ENCODE peak calls at places on chromosome 6, in seven cellular contexts. H, U, M, X, P, R and L are unnamed samples.

GRCh38 chr6:34473967-34474366 is 8.1 kb downstream of the PACSIN1 start:
- DNase-seq in U (no peak), H (no peak), M (no peak), R (no peak), P (no peak), X (no peak), L (no peak)

GRCh38 chr6:135182120-135182992 is 1.2 kb downstream of the MYB start:
- DNase-seq in X (no peak), M (no peak), U (no peak), H (peak), R (peak), P (no peak), L (peak)

GRCh38 chr6:41028618-41029486 is 10.2 kb downstream of the UNC5CL start:
- DNase-seq in H (no peak), R (peak), P (no peak), U (no peak), M (no peak), X (no peak), L (no peak)

GRCh38 chr6:63599243-63599642 is 27.0 kb downstream of the LOC128125822 start:
- DNase-seq in M (no peak), H (no peak), X (no peak), P (no peak), R (no peak), U (no peak), L (no peak)

GRCh38 chr6:80174931-80175572 is 68.6 kb downstream of the BCKDHB start:
- DNase-seq in H (no peak), P (no peak), M (no peak), U (no peak), R (peak), X (no peak), L (peak)

GRCh38 chr6:90605749-90606344 is 19.0 kb upstream of the MAP3K7 start:
- DNase-seq in X (no peak), U (no peak), R (no peak), H (no peak), P (no peak), M (no peak), L (no peak)

GRCh38 chr6:109055771-109056235 is 38.8 kb downstream of the SESN1 start:
- DNase-seq in R (peak), P (no peak), M (no peak), H (no peak), X (no peak), U (no peak), L (peak)

GRCh38 chr6:32424584-32424983 is 15.1 kb upstream of the HLA-DRA start:
- DNase-seq in R (no peak), M (no peak), H (no peak), P (no peak), X (no peak), U (no peak), L (no peak)

GRCh38 chr6:111938710-111939109 is 65.5 kb upstream of the FYN start:
- DNase-seq in R (peak), M (no peak), U (no peak), H (peak), X (no peak), P (no peak), L (peak)

GRCh38 chr6:155509743-155510475 is 54.3 kb upstream of the NOX3 start:
- DNase-seq in H (no peak), P (no peak), X (no peak), R (no peak), U (no peak), M (no peak), L (no peak)

GRCh38 chr6:93468291-93468690 is 48.9 kb upstream of the EPHA7 start:
- DNase-seq in P (no peak), X (no peak), M (no peak), H (no peak), R (peak), U (peak), L (peak)

GRCh38 chr6:44951253-44951656 is 376.9 kb upstream of the RUNX2 start:
- DNase-seq in M (no peak), R (no peak), U (no peak), P (no peak), X (no peak), H (no peak), L (no peak)

GRCh38 chr6:28896505-28897392 is 27.0 kb downstream of the TRIM27 start:
- DNase-seq in P (peak), X (peak), H (peak), M (no peak), R (peak), U (peak), L (peak)
- TF ChIP-seq CTCF in P (no peak), X (peak), H (peak), M (peak), R (peak), U (no peak), L (peak)

DNA sequence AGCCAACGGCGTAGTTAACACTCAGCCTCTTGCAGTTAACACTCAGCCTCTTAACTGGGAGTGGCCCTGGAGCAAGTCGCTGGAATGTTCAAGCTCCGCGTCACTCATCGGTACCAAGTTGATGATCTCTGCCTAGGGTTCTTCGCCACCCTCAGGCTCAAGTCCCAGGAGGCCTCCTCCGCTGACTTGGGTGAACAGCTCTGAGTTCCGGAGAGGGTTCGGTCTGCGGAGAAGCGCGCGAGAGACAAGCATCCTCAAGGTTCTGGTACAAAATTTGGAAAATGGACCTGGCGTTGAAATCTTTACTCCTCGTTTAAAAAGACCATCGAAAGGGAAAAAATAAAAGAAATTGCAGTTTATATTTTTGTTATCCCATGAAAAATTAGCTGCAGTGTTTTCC is 876 bp upstream of the DSP start:
- DNase-seq in X (peak), R (no peak), M (no peak), P (no peak), U (no peak), H (peak), L (no peak)
- H3K4me3 ChIP-seq in X (peak), R (no peak), M (peak), P (peak), U (peak), H (peak), L (peak)

DNA sequence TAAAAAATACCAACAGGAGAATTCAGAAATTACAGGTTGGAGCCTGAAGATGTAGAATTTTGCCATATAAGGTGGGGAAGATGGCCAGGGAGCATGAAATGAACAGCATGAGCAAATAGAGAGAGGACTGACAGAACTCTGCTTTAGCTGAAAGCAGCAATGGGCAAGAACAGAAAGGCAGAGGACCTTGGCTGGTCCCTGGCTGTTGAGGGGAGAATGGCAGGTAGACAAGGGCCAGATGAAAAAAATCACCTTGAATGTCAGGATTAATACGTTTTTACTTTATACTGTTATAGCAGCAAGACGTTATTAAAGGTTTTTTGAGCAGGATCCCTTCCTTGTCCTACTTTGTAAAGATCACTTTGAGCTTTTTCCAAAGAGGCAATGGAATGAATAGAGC is 991 bp downstream of the PPIL1 start:
- DNase-seq in R (no peak), X (peak), M (no peak), H (no peak), P (no peak), U (no peak), L (no peak)
- TF ChIP-seq CTCF in R (no peak), X (no peak), M (peak), H (peak), P (no peak), U (peak), L (no peak)

GRCh38 chr6:148343383-148343782 is 745 bp downstream of the SASH1 start:
- DNase-seq in U (no peak), P (no peak), X (no peak), H (peak), M (no peak), R (no peak), L (no peak)
- H3K4me3 ChIP-seq in U (peak), P (peak), X (peak), H (peak), M (peak), R (peak), L (peak)

DNA sequence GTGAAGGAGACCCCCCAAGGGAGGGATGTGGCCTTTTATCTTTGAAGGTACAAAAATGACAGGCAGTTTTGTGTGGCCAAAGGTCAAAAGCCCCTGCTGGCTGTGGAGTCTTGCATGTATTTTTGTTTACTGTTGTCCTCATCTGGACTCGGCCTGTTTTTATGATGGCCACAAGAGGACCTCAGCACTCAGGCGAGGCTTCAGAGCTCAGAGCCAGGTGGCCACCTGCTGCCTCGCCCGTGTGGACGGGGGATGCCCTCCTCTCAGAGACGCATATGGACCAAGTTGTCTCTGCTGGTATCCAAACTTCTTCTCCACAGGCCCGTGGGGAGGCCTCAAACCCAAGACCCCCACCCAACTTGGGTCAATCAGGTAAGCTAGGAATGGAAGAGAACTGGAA is 118.2 kb downstream of the DACT2 start:
- DNase-seq in R (no peak), P (no peak), M (no peak), H (no peak), X (peak), U (no peak), L (no peak)
- TF ChIP-seq CTCF in R (no peak), P (no peak), M (peak), H (no peak), X (peak), U (peak), L (no peak)

GRCh38 chr6:170227996-170228550 is 62.8 kb downstream of the DLL1 start:
- DNase-seq in H (no peak), X (no peak), R (no peak), M (no peak), U (no peak), P (no peak), L (no peak)
- H3K4me3 ChIP-seq in H (no peak), X (no peak), R (no peak), M (no peak), U (no peak), P (no peak), L (no peak)

DNA sequence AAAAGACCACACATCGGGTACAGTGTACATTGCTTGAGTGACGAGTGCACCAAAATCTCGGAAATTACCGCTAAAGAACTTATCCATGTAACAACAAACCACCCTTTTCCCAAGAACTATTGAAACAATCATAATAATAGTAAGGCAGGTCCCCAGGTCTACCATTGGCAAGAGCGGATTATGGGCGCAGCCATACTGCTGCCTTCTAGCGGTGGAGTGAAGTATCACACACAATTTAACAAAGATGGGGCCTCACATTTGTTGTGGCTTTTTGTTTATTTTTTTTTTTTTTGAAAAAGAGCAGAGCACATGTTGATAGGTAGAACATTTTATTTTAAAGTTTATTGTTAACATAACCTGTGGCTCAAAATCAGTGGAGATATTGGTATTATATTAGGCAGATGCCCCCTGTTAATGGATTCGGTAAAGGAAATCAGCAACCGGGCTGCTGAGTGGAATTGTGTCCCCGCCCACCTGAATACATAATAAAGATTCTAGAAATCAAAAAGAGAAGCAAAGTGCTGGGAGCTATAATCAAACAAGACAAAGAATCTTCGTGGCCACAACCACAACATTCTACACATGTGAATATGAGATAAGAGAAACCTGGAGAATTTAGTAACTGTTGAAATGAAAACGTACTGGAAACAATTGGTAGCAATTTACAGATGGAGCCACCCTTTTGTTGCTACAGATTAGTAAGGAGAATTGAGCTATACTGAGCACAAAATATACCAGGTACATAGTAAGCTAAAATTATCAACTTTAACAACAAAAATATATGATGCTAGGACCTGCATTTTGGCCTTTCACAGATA is 94.2 kb upstream of the EXOC2 start:
- DNase-seq in U (peak), X (peak), H (no peak), M (no peak), R (no peak), P (no peak), L (no peak)
- TF ChIP-seq CTCF in U (peak), X (peak), H (peak), M (peak), R (peak), P (peak), L (peak)

DNA sequence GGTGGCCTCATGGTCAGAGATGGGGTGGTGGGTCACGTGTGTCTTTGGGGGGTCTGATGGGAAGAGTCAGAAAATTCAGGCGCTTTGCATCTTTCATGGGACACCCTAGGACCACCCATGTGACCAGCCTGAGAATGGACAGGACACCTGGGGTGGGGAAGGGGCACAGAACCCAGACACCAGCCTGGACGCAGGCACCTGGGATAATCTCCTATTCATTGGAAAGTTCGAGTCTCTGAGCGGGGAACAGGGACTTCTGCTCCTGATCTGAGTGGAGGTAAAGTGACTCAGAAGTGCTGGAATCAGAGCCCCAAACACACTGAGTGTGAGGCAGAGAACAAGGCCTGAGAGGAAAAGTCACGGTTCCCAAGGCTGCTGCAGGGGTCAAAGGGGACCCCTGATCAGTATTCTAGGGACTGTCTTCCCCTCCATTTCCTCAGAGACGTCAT is 1.4 kb downstream of the HLA-B start:
- DNase-seq in U (no peak), P (no peak), X (no peak), H (no peak), M (no peak), R (no peak), L (no peak)
- H3K4me3 ChIP-seq in U (no peak), P (peak), X (no peak), H (no peak), M (peak), R (peak), L (peak)

DNA sequence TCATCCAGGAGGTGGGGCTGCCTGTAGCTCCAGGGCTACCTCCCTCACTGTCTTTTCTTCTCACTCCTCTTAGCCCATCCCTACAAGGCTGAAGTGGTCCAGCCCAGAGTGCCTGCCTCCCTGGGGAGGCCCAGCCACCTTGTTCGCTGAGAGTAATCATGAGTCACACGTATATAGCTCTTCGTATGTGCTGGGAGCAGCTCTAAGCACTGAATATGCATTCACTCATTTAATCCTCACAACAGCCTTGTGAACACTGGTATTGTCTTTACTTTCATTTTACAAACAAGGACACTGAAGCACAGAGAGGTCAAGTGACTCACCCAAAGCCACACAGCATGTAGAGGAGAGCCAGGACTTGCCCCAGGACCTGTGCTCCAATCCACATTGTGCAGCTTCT is 14.7 kb upstream of the CCDC167 start:
- DNase-seq in H (no peak), M (no peak), X (no peak), U (no peak), R (peak), P (no peak), L (peak)
- TF ChIP-seq CTCF in H (no peak), M (no peak), X (no peak), U (no peak), R (no peak), P (no peak), L (no peak)

GRCh38 chr6:1381397-1382330 is 7.7 kb upstream of the FOXF2 start:
- DNase-seq in X (no peak), M (no peak), P (peak), H (no peak), R (peak), U (no peak), L (no peak)

GRCh38 chr6:1379026-1379809 is 10.2 kb upstream of the FOXF2 start:
- DNase-seq in H (no peak), P (no peak), M (no peak), X (no peak), U (no peak), R (no peak), L (no peak)

GRCh38 chr6:1378224-1379025 is 11.0 kb upstream of the FOXF2 start:
- DNase-seq in P (no peak), U (no peak), R (no peak), H (no peak), M (no peak), X (no peak), L (no peak)

GRCh38 chr6:1380625-1381396 is 8.6 kb upstream of the FOXF2 start:
- DNase-seq in U (no peak), H (no peak), P (no peak), M (no peak), X (no peak), R (no peak), L (no peak)

DNA sequence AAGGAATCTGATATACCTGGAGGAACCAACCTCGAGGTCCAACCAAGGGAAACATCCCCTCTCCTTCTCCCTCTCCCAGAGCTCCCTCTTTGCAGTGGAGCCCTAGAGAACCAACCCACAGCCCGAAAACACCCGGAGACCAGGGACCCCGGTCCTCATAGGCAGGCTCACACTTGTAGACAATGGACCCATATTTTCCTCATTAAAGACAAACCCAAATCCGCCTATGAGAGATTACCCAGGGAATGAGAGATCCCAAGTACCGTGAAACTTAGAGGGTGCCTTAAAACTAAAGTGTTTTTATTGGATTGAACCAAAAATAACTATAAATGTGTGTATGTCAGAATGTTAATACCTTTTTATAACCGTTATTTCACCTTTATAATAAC is 9.6 kb upstream of the FOXF2 start:
- DNase-seq in X (no peak), H (no peak), P (no peak), R (no peak), U (no peak), M (no peak), L (no peak)
- H3K4me3 ChIP-seq in X (no peak), H (no peak), P (no peak), R (no peak), U (no peak), M (no peak), L (no peak)